ENCODE peak calls at places on chromosomes 4 and X, in eight cellular contexts. One of them, this sample, is unnamed.

GRCh38 chrX:120753413-120754251 is 122.0 kb downstream of the CT47B1 start:
- ATAC-seq in Panc1: no peak
- ATAC-seq in K562: no peak
- ATAC-seq in HCT116: no peak
- ATAC-seq in upper lobe of left lung: no peak
- ATAC-seq in GM23338: no peak
- ATAC-seq in GM12878: peak
- ATAC-seq in HepG2: no peak
- ATAC-seq in this sample: no peak

GRCh38 chr4:1948892-1949436 is 59.8 kb downstream of the NELFA start:
- ATAC-seq in Panc1: no peak
- ATAC-seq in K562: peak
- ATAC-seq in HCT116: peak
- ATAC-seq in upper lobe of left lung: no peak
- ATAC-seq in GM23338: peak
- ATAC-seq in GM12878: no peak
- ATAC-seq in HepG2: peak
- ATAC-seq in this sample: no peak

GRCh38 chr4:44447563-44448504 is 775 bp downstream of the KCTD8 start:
- ATAC-seq in Panc1: no peak
- ATAC-seq in K562: no peak
- ATAC-seq in HCT116: no peak
- ATAC-seq in upper lobe of left lung: peak
- ATAC-seq in GM23338: peak
- ATAC-seq in GM12878: no peak
- ATAC-seq in HepG2: no peak
- ATAC-seq in this sample: peak

GRCh38 chrX:10617964-10618342 is 2.4 kb downstream of the MID1 start:
- ATAC-seq in Panc1: no peak
- ATAC-seq in K562: no peak
- ATAC-seq in HCT116: peak
- ATAC-seq in upper lobe of left lung: no peak
- ATAC-seq in GM23338: no peak
- ATAC-seq in GM12878: no peak
- ATAC-seq in HepG2: no peak
- ATAC-seq in this sample: no peak

GRCh38 chr4:94548571-94548970 is 96.8 kb downstream of the PDLIM5 start:
- ATAC-seq in Panc1: no peak
- ATAC-seq in K562: peak
- ATAC-seq in HCT116: peak
- ATAC-seq in upper lobe of left lung: peak
- ATAC-seq in GM23338: peak
- ATAC-seq in GM12878: peak
- ATAC-seq in HepG2: peak
- ATAC-seq in this sample: peak

GRCh38 chr4:28490669-28491068 is 1630.0 kb downstream of the STIM2 start:
- ATAC-seq in Panc1: no peak
- ATAC-seq in K562: no peak
- ATAC-seq in HCT116: no peak
- ATAC-seq in upper lobe of left lung: no peak
- ATAC-seq in GM23338: peak
- ATAC-seq in GM12878: no peak
- ATAC-seq in HepG2: no peak
- ATAC-seq in this sample: no peak

GRCh38 chr4:126742048-126742447 is 890.7 kb upstream of the INTU start:
- ATAC-seq in Panc1: no peak
- ATAC-seq in K562: no peak
- ATAC-seq in HCT116: no peak
- ATAC-seq in upper lobe of left lung: no peak
- ATAC-seq in GM23338: no peak
- ATAC-seq in GM12878: peak
- ATAC-seq in HepG2: no peak
- ATAC-seq in this sample: no peak

GRCh38 chrX:2841511-2841910 is 12.8 kb downstream of the GYG2 start:
- ATAC-seq in Panc1: no peak
- ATAC-seq in K562: no peak
- ATAC-seq in HCT116: no peak
- ATAC-seq in upper lobe of left lung: no peak
- ATAC-seq in GM23338: no peak
- ATAC-seq in GM12878: no peak
- ATAC-seq in HepG2: no peak
- ATAC-seq in this sample: no peak

DNA sequence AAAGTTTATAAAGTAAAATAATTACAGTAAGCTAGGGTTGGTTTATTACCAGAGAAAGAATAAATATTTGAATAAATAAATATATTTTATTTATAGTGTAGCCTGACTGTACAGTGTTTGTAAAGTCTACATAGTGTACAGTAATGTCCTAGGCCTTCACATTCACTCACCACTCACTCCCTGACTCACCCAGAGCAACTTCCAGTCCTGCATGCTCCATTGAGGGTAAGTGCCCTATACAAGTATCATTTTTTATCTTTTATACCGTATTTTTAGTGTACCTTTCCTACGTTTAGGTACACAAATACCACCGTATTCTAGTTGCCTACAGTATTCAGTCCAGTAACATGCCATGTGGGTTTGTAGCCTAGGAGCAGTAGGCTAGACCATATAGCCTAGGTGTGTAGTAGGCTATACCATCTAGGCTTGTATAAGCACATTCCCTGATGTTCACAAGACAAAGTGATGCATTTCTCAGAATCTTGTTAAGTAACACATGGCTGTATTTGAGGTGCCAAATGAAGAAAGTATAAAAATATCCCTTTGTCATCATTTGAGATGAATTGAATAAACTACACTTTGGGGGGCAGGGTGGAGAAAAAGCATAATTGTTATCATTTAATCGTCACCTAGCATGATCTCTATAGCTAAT is 14.7 kb upstream of the KLHL8 start:
- ATAC-seq in Panc1: peak
- ATAC-seq in K562: peak
- ATAC-seq in HCT116: peak
- ATAC-seq in upper lobe of left lung: no peak
- ATAC-seq in GM23338: no peak
- ATAC-seq in GM12878: peak
- ATAC-seq in HepG2: peak
- ATAC-seq in this sample: no peak
- H3K4me3 ChIP-seq in Panc1: peak
- H3K4me3 ChIP-seq in K562: peak
- H3K4me3 ChIP-seq in HCT116: no peak
- H3K4me3 ChIP-seq in upper lobe of left lung: peak
- H3K4me3 ChIP-seq in GM23338: peak
- H3K4me3 ChIP-seq in GM12878: peak
- H3K4me3 ChIP-seq in HepG2: no peak
- H3K4me3 ChIP-seq in this sample: peak

DNA sequence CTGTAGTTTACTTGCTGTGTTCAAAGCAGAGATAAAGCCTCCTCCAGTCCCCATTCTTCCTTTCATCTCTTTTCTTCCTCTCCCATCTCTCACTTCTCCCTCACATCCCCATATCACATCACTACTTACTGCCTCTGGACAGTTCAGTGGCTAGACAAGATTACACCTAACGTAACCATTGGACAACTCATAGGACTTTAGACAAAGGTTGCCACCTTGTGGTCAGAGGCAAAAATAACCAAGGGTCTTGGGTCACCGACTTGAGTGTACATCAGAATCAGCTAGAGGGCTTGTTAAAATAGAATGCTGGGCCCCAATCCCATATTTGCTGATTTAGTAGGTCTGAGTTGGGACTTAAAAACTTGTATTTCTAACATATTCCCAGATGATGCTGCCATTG is 109.3 kb upstream of the DGKK start:
- ATAC-seq in Panc1: peak
- ATAC-seq in K562: peak
- ATAC-seq in HCT116: peak
- ATAC-seq in upper lobe of left lung: no peak
- ATAC-seq in GM23338: peak
- ATAC-seq in GM12878: peak
- ATAC-seq in HepG2: peak
- ATAC-seq in this sample: no peak
- TF ChIP-seq CTCF in Panc1: peak
- TF ChIP-seq CTCF in K562: peak
- TF ChIP-seq CTCF in HCT116: peak
- TF ChIP-seq CTCF in upper lobe of left lung: peak
- TF ChIP-seq CTCF in GM23338: peak
- TF ChIP-seq CTCF in GM12878: peak
- TF ChIP-seq CTCF in HepG2: peak
- TF ChIP-seq CTCF in this sample: peak

DNA sequence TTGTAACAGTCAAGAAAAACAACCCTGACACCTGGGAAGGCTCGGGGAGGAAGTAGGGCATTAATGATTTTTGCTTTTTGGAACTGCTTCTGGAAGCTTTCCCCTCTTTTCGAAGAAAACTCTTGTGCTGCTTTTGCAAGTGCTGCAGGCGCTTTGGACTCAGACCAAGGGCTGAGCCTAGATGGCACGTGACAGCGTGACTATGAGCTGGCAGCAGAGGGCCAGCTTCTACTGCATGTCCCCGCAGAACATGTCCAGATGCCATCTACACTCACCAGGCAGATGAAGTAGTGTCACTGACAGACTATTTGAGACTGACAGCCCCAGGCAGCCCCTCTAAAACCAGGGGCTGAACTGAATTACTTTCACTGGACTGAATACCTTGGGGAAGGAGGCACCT is 6.2 kb downstream of the NR0B1 start:
- ATAC-seq in Panc1: no peak
- ATAC-seq in K562: no peak
- ATAC-seq in HCT116: no peak
- ATAC-seq in upper lobe of left lung: no peak
- ATAC-seq in GM23338: no peak
- ATAC-seq in GM12878: no peak
- ATAC-seq in HepG2: peak
- ATAC-seq in this sample: no peak
- TF ChIP-seq POLR2AphosphoS5 in Panc1: no peak
- TF ChIP-seq POLR2AphosphoS5 in K562: no peak
- TF ChIP-seq POLR2AphosphoS5 in HCT116: no peak
- TF ChIP-seq POLR2AphosphoS5 in upper lobe of left lung: no peak
- TF ChIP-seq POLR2AphosphoS5 in GM23338: no peak
- TF ChIP-seq POLR2AphosphoS5 in GM12878: no peak
- TF ChIP-seq POLR2AphosphoS5 in HepG2: no peak
- TF ChIP-seq POLR2AphosphoS5 in this sample: no peak

GRCh38 chr4:48553720-48554119 is 63.7 kb downstream of the ZAR1 start:
- ATAC-seq in Panc1: no peak
- ATAC-seq in K562: no peak
- ATAC-seq in HCT116: no peak
- ATAC-seq in upper lobe of left lung: no peak
- ATAC-seq in GM23338: no peak
- ATAC-seq in GM12878: no peak
- ATAC-seq in HepG2: no peak
- ATAC-seq in this sample: no peak

GRCh38 chr4:48558026-48558425 is 68.0 kb downstream of the ZAR1 start:
- ATAC-seq in Panc1: no peak
- ATAC-seq in K562: no peak
- ATAC-seq in HCT116: no peak
- ATAC-seq in upper lobe of left lung: no peak
- ATAC-seq in GM23338: no peak
- ATAC-seq in GM12878: no peak
- ATAC-seq in HepG2: no peak
- ATAC-seq in this sample: no peak

GRCh38 chr4:48557478-48557877 is 67.4 kb downstream of the ZAR1 start:
- ATAC-seq in Panc1: no peak
- ATAC-seq in K562: no peak
- ATAC-seq in HCT116: peak
- ATAC-seq in upper lobe of left lung: no peak
- ATAC-seq in GM23338: peak
- ATAC-seq in GM12878: no peak
- ATAC-seq in HepG2: peak
- ATAC-seq in this sample: no peak

GRCh38 chr4:48556268-48556667 is 66.2 kb downstream of the ZAR1 start:
- ATAC-seq in Panc1: no peak
- ATAC-seq in K562: no peak
- ATAC-seq in HCT116: no peak
- ATAC-seq in upper lobe of left lung: no peak
- ATAC-seq in GM23338: no peak
- ATAC-seq in GM12878: no peak
- ATAC-seq in HepG2: no peak
- ATAC-seq in this sample: no peak

DNA sequence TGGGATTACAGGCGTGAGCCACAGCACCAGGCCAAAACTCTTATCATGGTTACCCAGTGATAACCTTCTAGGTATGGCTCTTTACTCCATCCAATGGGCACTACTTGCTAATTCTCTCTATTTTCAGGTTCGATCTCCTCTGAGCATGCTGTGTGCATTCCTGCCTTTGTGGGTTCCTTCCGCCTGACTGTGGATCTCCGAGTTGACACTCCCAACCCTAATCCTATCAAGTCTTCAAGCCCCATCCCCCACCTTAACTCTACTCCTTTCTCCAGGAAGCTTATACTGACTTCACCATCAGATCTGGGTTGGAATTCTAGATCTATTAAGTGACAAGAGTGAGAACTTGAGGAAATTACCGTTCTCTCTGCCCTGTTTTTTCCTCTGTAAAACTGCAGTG is 64.6 kb downstream of the ZAR1 start:
- ATAC-seq in Panc1: no peak
- ATAC-seq in K562: no peak
- ATAC-seq in HCT116: no peak
- ATAC-seq in upper lobe of left lung: no peak
- ATAC-seq in GM23338: peak
- ATAC-seq in GM12878: no peak
- ATAC-seq in HepG2: no peak
- ATAC-seq in this sample: no peak
- H3K4me3 ChIP-seq in Panc1: no peak
- H3K4me3 ChIP-seq in K562: no peak
- H3K4me3 ChIP-seq in HCT116: no peak
- H3K4me3 ChIP-seq in upper lobe of left lung: no peak
- H3K4me3 ChIP-seq in GM23338: no peak
- H3K4me3 ChIP-seq in GM12878: no peak
- H3K4me3 ChIP-seq in HepG2: no peak
- H3K4me3 ChIP-seq in this sample: no peak

This sample was measured in gastroesophageal sphincter.